ENCODE peak calls at places on chromosomes 6 and 20, in five cellular contexts. I, Z, R, J and Q are unnamed samples. For H3K4me1, the result is how much of the 10 kb centered on the place peaks cover.

GRCh38 chr6:37695857-37696219 is 1.8 kb downstream of the MDGA1 start:
- DNase-seq in Z (no peak), I (peak), R (no peak), J (no peak), Q (no peak)

GRCh38 chr6:89999154-89999553 is 104.9 kb downstream of the GJA10 start:
- DNase-seq in J (peak), I (peak), Z (peak), R (no peak), Q (peak)

GRCh38 chr6:21741221-21742109 is 147.9 kb downstream of the SOX4 start:
- DNase-seq in R (no peak), I (peak), Z (no peak), J (no peak), Q (no peak)

GRCh38 chr20:19416627-19417026 is 204.2 kb downstream of the SLC24A3 start:
- DNase-seq in J (no peak), I (no peak), R (no peak), Z (no peak), Q (no peak)

GRCh38 chr6:108260126-108260808 is 573 bp downstream of the SNX3 start:
- DNase-seq in I (peak), Z (peak), R (peak), J (peak), Q (peak)

GRCh38 chr20:46202758-46203509 is 84.8 kb downstream of the CD40 start:
- DNase-seq in J (no peak), R (no peak), Z (no peak), I (no peak), Q (peak)

GRCh38 chr6:66508433-66508832 is 801.4 kb upstream of the EYS start:
- DNase-seq in I (no peak), Z (no peak), R (no peak), J (no peak), Q (no peak)

GRCh38 chr6:7087066-7087465 is 20.7 kb upstream of the RREB1 start:
- DNase-seq in I (peak), R (peak), Z (no peak), J (no peak), Q (no peak)

GRCh38 chr6:5632348-5632935 is 371.1 kb downstream of the FARS2 start:
- DNase-seq in R (no peak), J (no peak), Z (no peak), I (no peak), Q (no peak)

GRCh38 chr20:34164569-34164968 is 52.5 kb upstream of the EIF2S2 start:
- DNase-seq in R (no peak), I (no peak), Z (no peak), J (no peak), Q (no peak)

GRCh38 chr20:57794600-57795346 is 85.0 kb upstream of the PMEPA1 start:
- DNase-seq in J (peak), Z (no peak), R (no peak), I (peak), Q (no peak)

GRCh38 chr6:33627876-33628275 is 6.8 kb downstream of the ITPR3 start:
- DNase-seq in I (no peak), Z (no peak), J (no peak), R (no peak), Q (peak)

GRCh38 chr20:6164421-6165341 is 41.9 kb upstream of the FERMT1 start:
- DNase-seq in R (no peak), Z (peak), I (no peak), J (no peak), Q (peak)

GRCh38 chr6:71262914-71263313 is 25.7 kb upstream of the OGFRL1 start:
- DNase-seq in J (no peak), I (no peak), Z (no peak), R (no peak), Q (no peak)

GRCh38 chr6:31952140-31952805 is 6.4 kb downstream of the CFB start:
- DNase-seq in Z (peak), I (peak), R (peak), J (peak), Q (peak)

GRCh38 chr20:56698749-56699148 is 69.6 kb downstream of the TFAP2C start:
- DNase-seq in J (no peak), I (no peak), Z (no peak), R (no peak), Q (no peak)

GRCh38 chr6:151652338-151652737 is 155.1 kb upstream of the ESR1 start:
- DNase-seq in Z (no peak), I (no peak), R (no peak), J (no peak), Q (peak)

GRCh38 chr20:4607287-4607713 is 114.4 kb upstream of the PRND start:
- DNase-seq in J (peak), R (peak), I (peak), Z (peak), Q (peak)

GRCh38 chr20:55456316-55456940 is 548.9 kb downstream of the CBLN4 start:
- DNase-seq in R (no peak), Z (no peak), I (no peak), J (no peak), Q (no peak)

GRCh38 chr6:80254716-80255115 is 148.2 kb downstream of the BCKDHB start:
- DNase-seq in J (no peak), R (no peak), I (no peak), Z (no peak), Q (no peak)

GRCh38 chr6:92341224-92341623 is 1078.1 kb downstream of the EPHA7 start:
- DNase-seq in I (no peak), R (no peak), J (no peak), Z (no peak), Q (no peak)

GRCh38 chr20:63740501-63741353 is 1.2 kb downstream of the SLC2A4RG start:
- DNase-seq in I (peak), R (peak), J (peak), Z (peak), Q (peak)

DNA sequence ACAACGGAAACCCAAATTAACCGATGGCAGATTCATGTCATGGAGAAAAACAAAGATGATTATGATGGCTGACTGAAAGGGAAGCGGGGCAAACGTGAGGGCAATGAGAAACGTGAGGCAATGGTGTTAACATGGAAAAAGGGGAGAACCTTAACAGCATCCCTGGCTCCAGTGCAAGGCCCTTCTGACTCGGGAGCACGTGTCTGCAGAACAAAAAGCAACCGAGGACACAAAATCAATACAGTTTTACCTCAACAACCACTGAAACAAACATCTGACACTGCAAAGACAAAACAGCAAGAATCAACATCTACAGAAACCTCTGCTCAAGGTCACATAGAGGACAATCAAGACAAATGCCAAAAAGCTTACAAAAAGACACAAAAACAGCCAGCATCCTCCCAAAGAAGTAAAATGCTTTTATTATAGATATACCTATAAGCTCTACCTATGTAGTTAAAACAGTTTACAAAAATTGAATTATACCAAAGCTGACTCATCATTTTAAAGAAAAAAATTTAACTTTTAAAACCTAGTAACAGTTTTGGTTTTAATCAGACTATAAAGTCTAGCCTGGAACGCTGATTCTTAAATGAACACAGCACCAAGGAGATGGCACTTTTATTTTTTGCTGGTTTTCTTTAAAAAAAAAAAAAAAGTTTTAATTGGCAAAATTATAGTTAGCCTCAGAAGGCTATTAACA is 43.1 kb downstream of the SMLR1 start:
- DNase-seq in Z (no peak), J (no peak), I (no peak), R (no peak), Q (no peak)
- H3K4me1 ChIP-seq in Z (under half), J (under half), I (under half), R (under half), Q (under half)

GRCh38 chr6:3742076-3742425 is 9.5 kb downstream of the PXDC1 start:
- DNase-seq in J (no peak), I (no peak), Z (no peak), R (no peak), Q (no peak)
- H3K4me1 ChIP-seq in J (under half), I (under half), Z (under half), R (under half), Q (half or more)

DNA sequence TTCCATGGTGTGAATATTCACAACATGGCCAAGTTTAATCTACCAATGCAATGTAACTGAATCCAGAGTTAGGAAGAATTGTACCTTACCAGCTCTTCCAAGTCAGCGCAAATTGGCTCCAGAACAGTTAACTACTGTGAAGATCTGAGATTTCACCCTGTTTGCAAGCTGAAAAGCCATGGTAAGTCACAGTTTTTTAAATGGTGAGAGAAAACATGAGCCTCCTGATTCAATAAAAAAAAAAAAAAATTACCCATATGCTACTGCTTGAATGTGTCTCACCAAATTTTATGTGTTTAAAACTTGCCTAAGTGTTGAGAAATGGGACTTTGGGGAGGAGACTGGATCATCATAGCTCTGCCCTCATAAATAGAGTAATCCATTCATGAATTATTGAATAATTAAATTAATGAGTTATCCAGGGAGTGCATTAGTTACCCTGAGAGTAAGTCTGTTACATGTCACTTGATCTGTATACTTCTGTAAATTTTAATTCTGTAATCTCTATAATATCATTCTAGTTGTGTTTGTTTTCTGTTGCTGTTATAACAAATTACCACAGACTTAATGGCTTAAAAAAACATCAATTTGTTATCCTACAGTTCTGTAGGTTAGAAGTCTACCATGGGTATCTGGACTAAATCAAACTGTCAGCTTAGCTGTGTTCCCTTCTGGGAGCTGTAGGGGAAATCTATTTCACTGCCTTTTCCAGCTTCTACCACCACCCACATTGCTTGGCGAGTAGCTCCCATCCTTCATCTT is 1355.9 kb downstream of the GRIK2 start:
- DNase-seq in J (no peak), I (no peak), R (no peak), Z (no peak), Q (no peak)
- H3K4me1 ChIP-seq in J (under half), I (under half), R (under half), Z (under half), Q (under half)

DNA sequence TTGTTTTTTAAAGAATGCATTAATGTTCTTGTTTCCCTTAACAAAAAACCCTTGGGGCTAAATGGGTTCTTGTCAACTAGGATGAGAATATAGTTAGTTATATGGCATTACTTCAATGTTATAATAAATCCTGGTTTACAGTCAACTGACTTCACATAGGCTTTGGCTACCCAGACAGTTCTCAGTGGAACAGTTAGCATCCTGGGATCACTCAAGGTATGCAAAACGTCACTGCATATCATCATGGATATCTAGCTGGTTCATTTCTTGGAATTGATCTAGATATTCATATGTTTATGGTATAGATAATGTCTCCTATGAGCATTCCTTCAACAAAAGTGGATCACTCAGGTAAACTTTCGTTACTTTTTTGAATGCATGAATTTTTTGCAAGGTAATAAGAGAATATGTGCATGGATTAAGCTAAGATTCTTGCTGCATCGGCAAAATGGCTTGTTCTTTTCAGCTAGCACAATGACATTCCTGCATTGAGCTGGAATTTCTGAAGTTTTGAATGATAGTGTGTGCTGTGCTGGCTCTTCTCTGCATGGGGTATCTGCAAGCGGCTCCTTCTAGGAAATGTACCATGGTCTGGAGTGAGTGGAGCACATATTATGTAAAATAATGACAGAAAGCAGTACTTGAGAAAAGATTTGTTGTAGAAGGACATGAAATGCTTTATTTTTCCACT is 138.9 kb downstream of the ADGRG6 start:
- DNase-seq in J (no peak), I (no peak), R (peak), Z (no peak), Q (no peak)
- H3K4me1 ChIP-seq in J (under half), I (under half), R (under half), Z (under half), Q (under half)